ENCODE peak calls at places on chromosome 10, in ten cellular contexts. O is stimulated activated CD4-positive, alpha-beta T cell treated with anti-CD3 and anti-CD28 coated beads, Interleukin-12 subunit alpha, Interleukin-12 subunit beta, amount 100 ng/mL, for 4 hours; R is stimulated activated CD8-positive, alpha-beta memory T cell treated with anti-CD3 and anti-CD28 coated beads, Interleukin-4, amount 100 ng/mL, for 48 hours; Q is NCI-H1105; L is HEK293T; K is NCI-H2171 treated with DMSO at 0.1 percent for 48 hours; C is HuH-7; I is foreskin keratinocyte; Z is NCI-H1092 treated with DMSO at 0.1 percent for 48 hours; T is progenitor cell of endocrine pancreas. X is an unnamed sample.

GRCh38 chr10:79266092-79266491 is 81.2 kb upstream of the PPIF start:
- DNase-seq in O (no peak), R (peak; percentile 63), Q (no peak), L (no peak), K (no peak), C (no peak), I (no peak), Z (no peak), T (no peak), X (no peak)

GRCh38 chr10:87942884-87943527 is 79.6 kb downstream of the PTEN start:
- DNase-seq in O (no peak), R (no peak), Q (no peak), L (no peak), K (no peak), C (no peak), I (no peak), Z (no peak), T (no peak), X (no peak)

GRCh38 chr10:94123253-94123995 is 129.7 kb downstream of the PLCE1 start:
- DNase-seq in O (no peak), R (no peak), Q (no peak), L (no peak), K (no peak), C (peak; percentile 34), I (peak; percentile 81), Z (no peak), T (no peak), X (no peak)

GRCh38 chr10:129960493-129961273 is 3.4 kb downstream of the EBF3 start:
- DNase-seq in O (no peak), R (no peak), Q (no peak), L (no peak), K (peak; percentile 22), C (no peak), I (no peak), Z (no peak), T (no peak), X (no peak)

GRCh38 chr10:122102146-122102866 is 113.3 kb downstream of the TACC2 start:
- DNase-seq in O (no peak), R (no peak), Q (no peak), L (no peak), K (no peak), C (no peak), I (no peak), Z (no peak), T (no peak), X (no peak)

GRCh38 chr10:104328916-104329710 is 9.2 kb downstream of the ITPRIP start:
- DNase-seq in O (peak; percentile 61), R (peak; percentile 83), Q (no peak), L (peak; percentile 37), K (no peak), C (no peak), I (peak; percentile 96), Z (peak; percentile 36), T (no peak), X (peak; percentile 74)

GRCh38 chr10:21398549-21399345 is 126.7 kb downstream of the SKIDA1 start:
- DNase-seq in O (no peak), R (no peak), Q (no peak), L (no peak), K (no peak), C (no peak), I (peak; percentile 81), Z (no peak), T (no peak), X (no peak)

GRCh38 chr10:56547163-56547562 is 186.1 kb upstream of the ZWINT start:
- DNase-seq in O (no peak), R (no peak), Q (peak; percentile 64), L (no peak), K (peak; percentile 67), C (no peak), I (no peak), Z (peak; percentile 29), T (no peak), X (no peak)

GRCh38 chr10:108039821-108040584 is 875.5 kb upstream of the SORCS1 start:
- DNase-seq in O (no peak), R (no peak), Q (no peak), L (no peak), K (no peak), C (no peak), I (peak; percentile 20), Z (no peak), T (no peak), X (no peak)

X was measured in testis.